ENCODE peak calls at places on chromosomes 5 and 9, in eight cellular contexts. B is ovary, F is Peyer's patch, G is left lung, Q is WERI-Rb-1, T is DND-41, E is brain microvascular endothelial cell, A is transverse colon. L is an unnamed sample.

GRCh38 chr9:89623925-89624420 is 19.2 kb downstream of the GADD45G start:
- DNase-seq in A (peak), G (peak), F (no peak), E (no peak), Q (no peak), B (no peak), T (no peak), L (no peak)

GRCh38 chr5:86447362-86447761 is 170.4 kb upstream of the COX7C start:
- DNase-seq in Q (no peak), G (no peak), B (no peak), F (no peak), A (no peak), E (no peak), T (no peak), L (no peak)

GRCh38 chr5:127337876-127338275 is 47.3 kb downstream of the MEGF10 start:
- DNase-seq in A (no peak), Q (no peak), G (no peak), E (no peak), T (no peak), B (no peak), F (no peak), L (no peak)

GRCh38 chr9:76987594-76988200 is 31.8 kb upstream of the FOXB2 start:
- DNase-seq in G (no peak), F (no peak), B (no peak), Q (peak), T (no peak), A (peak), E (peak), L (peak)

GRCh38 chr9:121735065-121735791 is 83.8 kb downstream of the DAB2IP start:
- DNase-seq in E (peak), B (no peak), G (no peak), F (no peak), T (no peak), Q (peak), A (peak), L (peak)

GRCh38 chr5:122870219-122870856 is 24.9 kb downstream of the SNX24 start:
- DNase-seq in E (no peak), B (no peak), F (no peak), A (no peak), G (no peak), T (no peak), Q (no peak), L (no peak)

GRCh38 chr9:112858625-112859147 is 32.0 kb downstream of the SLC46A2 start:
- DNase-seq in T (no peak), Q (no peak), E (no peak), A (no peak), G (no peak), F (no peak), B (no peak), L (peak)

GRCh38 chr5:43702293-43702692 is 99.3 kb downstream of the NNT start:
- DNase-seq in F (no peak), A (no peak), G (no peak), E (no peak), Q (no peak), B (no peak), T (no peak), L (no peak)

GRCh38 chr5:157890825-157891587 is 32.1 kb upstream of the CLINT1 start:
- DNase-seq in B (no peak), G (no peak), T (peak), F (no peak), A (no peak), Q (no peak), E (no peak), L (no peak)

GRCh38 chr9:93642961-93643360 is 66.6 kb downstream of the PHF2 start:
- DNase-seq in E (peak), Q (no peak), A (no peak), G (no peak), B (peak), T (no peak), F (no peak), L (no peak)

GRCh38 chr5:14908195-14908594 is 36.6 kb upstream of the ANKH start:
- DNase-seq in Q (no peak), B (no peak), F (no peak), A (no peak), T (no peak), E (no peak), G (no peak), L (no peak)

GRCh38 chr5:173626501-173626812 is 10.0 kb upstream of the BOD1 start:
- DNase-seq in B (no peak), Q (no peak), G (no peak), T (no peak), A (no peak), F (no peak), E (no peak), L (no peak)

GRCh38 chr5:98638701-98639100 is 134.8 kb upstream of the RGMB start:
- DNase-seq in T (no peak), A (no peak), B (no peak), F (no peak), E (peak), Q (no peak), G (no peak), L (no peak)

GRCh38 chr9:20355022-20355421 is 267.3 kb downstream of the MLLT3 start:
- DNase-seq in B (no peak), F (no peak), T (no peak), G (no peak), E (peak), A (no peak), Q (no peak), L (peak)

GRCh38 chr9:526904-527591 is 312.4 kb downstream of the DOCK8 start:
- DNase-seq in A (no peak), T (no peak), F (no peak), Q (no peak), E (no peak), G (no peak), B (no peak), L (no peak)

GRCh38 chr5:5126444-5126843 is 13.7 kb upstream of the ADAMTS16 start:
- DNase-seq in T (no peak), F (no peak), E (no peak), G (no peak), Q (no peak), A (no peak), B (peak), L (peak)

DNA sequence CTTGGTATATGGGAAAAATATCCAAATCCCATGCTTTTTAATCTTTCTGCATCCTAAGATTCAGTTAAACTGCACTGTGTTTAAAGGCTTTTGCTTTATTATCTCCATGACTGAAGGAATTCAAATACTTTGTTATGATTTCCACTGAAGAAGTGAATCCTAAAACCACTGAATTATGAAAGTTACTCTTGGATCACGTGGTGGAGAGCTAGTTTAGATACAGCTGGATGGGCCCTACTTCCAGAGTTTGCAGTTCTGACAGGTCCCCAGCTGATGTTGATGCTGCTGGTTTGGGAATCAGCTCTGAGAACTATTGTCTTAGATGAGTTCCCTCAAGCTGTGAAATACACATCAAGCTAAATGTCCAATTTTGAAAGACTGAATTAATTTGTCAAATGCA is 5.0 kb downstream of the DAB2 start:
- DNase-seq in Q (no peak), T (no peak), F (no peak), B (no peak), E (no peak), G (no peak), A (no peak), L (no peak)
- H3K27ac ChIP-seq in Q (no peak), T (no peak), F (no peak), B (no peak), E (no peak), G (peak), A (no peak), L (no peak)

DNA sequence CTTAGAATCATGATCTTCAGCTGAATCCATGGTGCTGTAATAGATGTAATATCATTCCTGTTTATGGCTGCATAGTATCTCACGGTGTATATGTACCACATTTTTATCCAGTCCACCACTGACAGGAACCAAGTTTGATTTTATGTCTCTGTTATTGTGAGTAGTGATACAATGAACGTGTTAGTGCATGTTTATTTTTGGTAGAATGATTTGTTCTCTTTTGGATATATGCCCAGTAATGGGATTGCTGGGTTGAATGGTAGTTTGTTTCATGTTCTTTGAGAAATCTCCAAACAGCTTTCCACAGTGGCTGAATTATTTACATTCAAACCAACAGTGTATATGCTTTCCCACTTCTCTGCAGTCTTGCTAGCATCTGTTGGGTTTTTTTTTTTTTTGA is 175.1 kb upstream of the CDH10 start:
- DNase-seq in G (no peak), A (no peak), E (no peak), B (no peak), T (no peak), F (no peak), Q (no peak), L (peak)
- H3K4me3 ChIP-seq in G (no peak), A (no peak), E (no peak), B (no peak), T (no peak), F (no peak), Q (no peak), L (no peak)

GRCh38 chr5:2752875-2753435 is 1.5 kb upstream of the IRX2 start:
- DNase-seq in F (no peak), B (no peak), E (no peak), A (no peak), Q (peak), G (peak), T (no peak), L (peak)
- TF ChIP-seq CTCF in F (no peak), B (no peak), E (no peak), A (no peak), Q (no peak), G (no peak), T (no peak), L (no peak)

GRCh38 chr5:65819215-65819904 is 97.4 kb downstream of the NLN start:
- DNase-seq in E (no peak), A (no peak), G (no peak), Q (no peak), T (no peak), B (no peak), F (no peak), L (no peak)

GRCh38 chr5:65820373-65820772 is 98.4 kb downstream of the NLN start:
- DNase-seq in F (no peak), B (no peak), G (no peak), E (no peak), A (no peak), T (no peak), Q (no peak), L (no peak)

GRCh38 chr5:65818592-65818991 is 96.6 kb downstream of the NLN start:
- DNase-seq in Q (no peak), B (no peak), T (no peak), E (no peak), F (peak), A (peak), G (no peak), L (no peak)

GRCh38 chr5:65817936-65818335 is 95.9 kb downstream of the NLN start:
- DNase-seq in T (no peak), F (no peak), A (no peak), Q (no peak), E (no peak), B (no peak), G (no peak), L (no peak)

DNA sequence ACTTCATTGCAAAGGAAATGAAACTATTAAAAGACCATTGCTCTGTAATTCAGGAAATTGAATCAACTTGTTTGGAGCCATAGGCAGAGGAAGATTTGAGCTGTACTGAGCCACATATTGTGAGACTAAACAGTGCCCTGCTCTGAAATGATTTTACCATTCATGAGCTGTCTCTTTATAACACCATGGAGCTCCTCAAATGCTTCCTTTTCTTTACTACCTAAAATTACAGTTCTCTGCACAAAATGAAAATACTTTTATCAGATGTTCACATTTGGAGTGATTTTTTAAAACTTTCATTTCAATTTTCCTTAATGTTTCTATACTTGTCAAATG is 97.9 kb downstream of the NLN start:
- DNase-seq in E (no peak), G (no peak), T (no peak), Q (no peak), A (no peak), F (no peak), B (no peak), L (no peak)
- H3K27ac ChIP-seq in E (no peak), G (no peak), T (no peak), Q (no peak), A (no peak), F (no peak), B (no peak), L (no peak)

GRCh38 chr9:136644343-136644592 is 18.4 kb upstream of the EGFL7 start:
- DNase-seq in T (no peak), Q (peak), F (no peak), A (peak), B (peak), G (no peak), E (no peak), L (peak)
- H3K4me3 ChIP-seq in T (no peak), Q (peak), F (no peak), A (no peak), B (no peak), G (peak), E (no peak), L (no peak)

L was measured in mammary epithelial cell.